ENCODE peak calls at places on chromosomes 3 and 15, in seven cellular contexts. P is endothelial cell, K is body of pancreas, S is AG10803, B is cardiac muscle cell, M is foreskin keratinocyte, Q is coronary artery. R is an unnamed sample.

GRCh38 chr15:38145671-38146111 is 106.9 kb upstream of the SPRED1 start:
- DNase-seq in B (no peak), K (no peak), Q (no peak), P (no peak), S (no peak), M (no peak), R (no peak)

GRCh38 chr3:129608087-129608935 is 1.8 kb upstream of the PLXND1 start:
- DNase-seq in P (peak; percentile 57), Q (no peak), K (no peak), M (peak; percentile 17), B (no peak), S (peak; percentile 68), R (no peak)

GRCh38 chr15:50066202-50066601 is 52.8 kb downstream of the ATP8B4 start:
- DNase-seq in S (peak; percentile 51), Q (no peak), B (no peak), M (peak; percentile 45), P (no peak), K (no peak), R (no peak)

GRCh38 chr3:105368575-105369500 is 2.1 kb downstream of the ALCAM start:
- DNase-seq in K (peak; percentile 78), Q (peak; percentile 75), S (peak; percentile 64), B (peak; percentile 35), P (peak; percentile 27), M (peak; percentile 93), R (peak; percentile 75)

GRCh38 chr3:140406655-140407054 is 271.2 kb upstream of the TRIM42 start:
- DNase-seq in Q (no peak), B (no peak), P (no peak), K (no peak), S (no peak), M (peak; percentile 92), R (no peak)

GRCh38 chr3:53192608-53193007 is 31.6 kb downstream of the PRKCD start:
- DNase-seq in B (no peak), S (no peak), K (peak; percentile 57), Q (no peak), M (peak; percentile 9), P (no peak), R (no peak)

GRCh38 chr3:196268270-196269163 is 19.0 kb downstream of the PCYT1A start:
- DNase-seq in P (no peak), Q (no peak), B (no peak), M (peak; percentile 80), S (peak; percentile 74), K (no peak), R (peak; percentile 66)

GRCh38 chr3:149739396-149739795 is 12.9 kb downstream of the COMMD2 start:
- DNase-seq in S (no peak), B (no peak), P (no peak), Q (no peak), M (no peak), K (no peak), R (no peak)

GRCh38 chr3:86047329-86047625 is 943.7 kb downstream of the VGLL3 start:
- DNase-seq in B (no peak), S (no peak), K (no peak), P (no peak), M (no peak), Q (no peak), R (no peak)

GRCh38 chr3:47791193-47791855 is 9.6 kb upstream of the SMARCC1 start:
- DNase-seq in P (no peak), B (no peak), K (no peak), S (no peak), Q (no peak), M (no peak), R (no peak)

GRCh38 chr3:61896251-61896650 is 334.9 kb downstream of the PTPRG start:
- DNase-seq in K (no peak), B (no peak), P (no peak), S (no peak), Q (no peak), M (peak; percentile 15), R (no peak)

GRCh38 chr3:72820405-72820804 is 27.8 kb downstream of the SHQ1 start:
- DNase-seq in B (no peak), Q (no peak), K (peak; percentile 47), S (peak; percentile 87), M (no peak), P (no peak), R (no peak)

GRCh38 chr3:129812589-129812988 is 80.9 kb downstream of the TMCC1 start:
- DNase-seq in P (no peak), M (no peak), K (no peak), Q (no peak), S (no peak), B (no peak), R (no peak)

GRCh38 chr3:15633766-15634588 is 32.4 kb downstream of the BTD start:
- DNase-seq in P (no peak), K (no peak), B (no peak), Q (no peak), S (no peak), M (no peak), R (no peak)

GRCh38 chr15:58346361-58346760 is 85.4 kb upstream of the LIPC start:
- DNase-seq in P (no peak), K (no peak), B (no peak), S (peak; percentile 94), Q (no peak), M (peak; percentile 70), R (no peak)

GRCh38 chr3:115325539-115325938 is 178.5 kb upstream of the ZBTB20 start:
- DNase-seq in M (peak; percentile 49), K (peak; percentile 14), P (peak; percentile 55), B (peak; percentile 89), S (peak; percentile 41), Q (no peak), R (peak; percentile 38)

GRCh38 chr3:46579756-46580286 is 13.7 kb upstream of the LRRC2 start:
- DNase-seq in K (no peak), P (no peak), Q (no peak), B (no peak), M (no peak), S (no peak), R (no peak)

GRCh38 chr15:74835312-74835823 is 7.6 kb downstream of the ULK3 start:
- DNase-seq in K (peak; percentile 66), M (peak; percentile 69), P (peak; percentile 89), Q (no peak), B (peak; percentile 69), S (peak; percentile 28), R (peak; percentile 92)

GRCh38 chr3:195566797-195567196 is 16.9 kb downstream of the APOD start:
- DNase-seq in B (no peak), S (no peak), M (no peak), K (no peak), Q (no peak), P (no peak), R (peak; percentile 48)

DNA sequence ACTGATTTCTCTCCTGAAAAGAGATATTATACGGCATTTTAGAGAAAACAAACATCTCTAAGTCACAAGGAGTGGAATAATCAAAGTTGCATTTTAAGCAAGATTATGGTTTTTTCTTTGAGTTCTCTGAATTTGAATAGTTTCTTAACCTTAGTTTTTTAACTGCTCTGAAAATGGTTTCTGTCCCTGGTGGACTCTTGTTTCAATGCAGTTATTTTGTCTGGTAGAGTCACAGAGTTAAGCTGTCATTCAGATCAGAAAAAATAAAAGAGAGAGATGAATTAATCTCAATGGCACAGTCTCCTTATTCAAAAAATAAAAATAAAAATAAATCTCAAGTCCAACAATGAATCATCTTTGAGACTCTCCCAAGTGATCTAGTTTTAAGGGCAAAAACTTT is 19.0 kb downstream of the AGTR1 start:
- DNase-seq in M (no peak), P (no peak), S (no peak), Q (no peak), K (no peak), B (no peak), R (no peak)
- TF ChIP-seq CTCF in M (no peak), P (no peak), S (no peak), Q (no peak), K (no peak), B (no peak), R (no peak)

GRCh38 chr3:133488785-133489367 is 84.6 kb upstream of the CDV3 start:
- DNase-seq in K (no peak), S (peak; percentile 65), M (peak; percentile 74), B (peak; percentile 77), P (no peak), Q (no peak), R (peak; percentile 33)

GRCh38 chr3:133491481-133492059 is 81.9 kb upstream of the CDV3 start:
- DNase-seq in S (no peak), Q (no peak), B (no peak), M (no peak), K (no peak), P (no peak), R (no peak)

GRCh38 chr3:133492159-133492860 is 81.2 kb upstream of the CDV3 start:
- DNase-seq in B (no peak), M (no peak), S (no peak), Q (no peak), K (no peak), P (no peak), R (no peak)

GRCh38 chr3:133489466-133490085 is 83.9 kb upstream of the CDV3 start:
- DNase-seq in Q (no peak), B (no peak), P (no peak), S (no peak), M (no peak), K (no peak), R (no peak)

GRCh38 chr3:133490468-133491351 is 82.8 kb upstream of the CDV3 start:
- DNase-seq in M (no peak), B (no peak), Q (no peak), K (no peak), P (no peak), S (no peak), R (no peak)
- TF ChIP-seq CTCF in M (no peak), B (no peak), Q (no peak), K (no peak), P (no peak), S (no peak), R (no peak)

DNA sequence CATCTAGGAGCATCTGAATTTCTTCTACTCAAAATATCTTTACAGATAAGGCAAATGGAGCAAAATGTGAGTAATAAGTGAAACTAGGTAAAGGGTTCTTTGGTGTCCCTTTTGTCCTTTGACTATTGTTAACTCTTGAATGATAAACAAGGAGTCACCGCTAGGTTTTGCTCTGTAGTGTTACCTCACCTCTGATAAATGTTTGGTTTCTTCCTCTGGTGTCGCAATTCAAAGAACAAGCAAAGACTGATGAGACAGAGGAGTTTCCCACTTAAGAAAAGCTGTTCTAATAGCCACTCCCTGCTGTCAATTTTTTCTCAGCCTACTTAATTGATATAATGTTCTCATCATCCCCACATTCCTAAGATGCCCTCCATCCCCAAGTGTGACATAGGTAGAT is 925.9 kb downstream of the IGSF11 start:
- DNase-seq in K (no peak), M (peak; percentile 55), B (no peak), S (no peak), P (no peak), Q (no peak), R (no peak)
- TF ChIP-seq CTCF in K (no peak), M (no peak), B (no peak), S (no peak), P (no peak), Q (no peak), R (no peak)

GRCh38 chr3:125395091-125395490 is 20.0 kb upstream of the ZNF148 start:
- DNase-seq in P (no peak), M (peak; percentile 37), K (no peak), B (no peak), Q (no peak), S (no peak), R (peak; percentile 11)

GRCh38 chr3:125401402-125401801 is 26.3 kb upstream of the ZNF148 start:
- DNase-seq in M (peak; percentile 36), Q (no peak), S (peak; percentile 67), K (no peak), B (no peak), P (no peak), R (no peak)

GRCh38 chr3:125394406-125394805 is 19.3 kb upstream of the ZNF148 start:
- DNase-seq in P (no peak), Q (no peak), S (no peak), K (no peak), M (no peak), B (no peak), R (no peak)

GRCh38 chr3:125403789-125404188 is 28.7 kb upstream of the ZNF148 start:
- DNase-seq in S (peak; percentile 62), B (no peak), Q (no peak), P (no peak), M (no peak), K (no peak), R (no peak)

GRCh38 chr3:125398952-125399351 is 23.8 kb upstream of the ZNF148 start:
- DNase-seq in Q (no peak), M (peak; percentile 66), B (no peak), P (no peak), S (no peak), K (no peak), R (peak; percentile 14)
- TF ChIP-seq CTCF in Q (no peak), M (peak; percentile 17), B (no peak), P (no peak), S (no peak), K (no peak), R (no peak)

R was measured in Calu3.